ENCODE peak calls at places on chromosome 1, in five cellular contexts. X is C1 segment of cervical spinal cord, I is pons, P is T1000, B is EL. J is an unnamed sample.

GRCh38 chr1:71093938-71094337 is 13.1 kb upstream of the ZRANB2 start:
- DNase-seq in X (no peak), I (peak), P (no peak), B (peak), J (peak)

GRCh38 chr1:41637367-41637766 is 152.9 kb upstream of the EDN2 start:
- DNase-seq in X (no peak), P (no peak), B (no peak), I (no peak), J (no peak)

GRCh38 chr1:110237406-110238152 is 27.5 kb downstream of the KCNC4 start:
- DNase-seq in X (no peak), B (no peak), P (no peak), I (no peak), J (no peak)

GRCh38 chr1:208929575-208929974 is 653.9 kb upstream of the CAMK1G start:
- DNase-seq in P (no peak), B (peak), X (no peak), I (no peak), J (peak)

GRCh38 chr1:229664133-229664689 is 38.2 kb downstream of the URB2 start:
- DNase-seq in B (peak), P (peak), I (peak), X (no peak), J (peak)

GRCh38 chr1:175881571-175881970 is 138.2 kb upstream of the TNR start:
- DNase-seq in B (no peak), P (no peak), I (no peak), X (no peak), J (no peak)

GRCh38 chr1:115189814-115190541 is 100.7 kb upstream of the TSPAN2 start:
- DNase-seq in B (peak), I (no peak), P (peak), X (no peak), J (peak)

GRCh38 chr1:17790383-17791054 is 35.4 kb downstream of the ACTL8 start:
- DNase-seq in B (no peak), P (no peak), X (no peak), I (no peak), J (no peak)

GRCh38 chr1:96983866-96984265 is 262.3 kb downstream of the PTBP2 start:
- DNase-seq in I (no peak), X (no peak), P (no peak), B (no peak), J (no peak)

GRCh38 chr1:8182034-8182761 is 135.7 kb upstream of the SLC45A1 start:
- DNase-seq in P (peak), I (no peak), X (no peak), B (peak), J (peak)

GRCh38 chr1:198246331-198246730 is 89.5 kb downstream of the NEK7 start:
- DNase-seq in B (no peak), X (no peak), P (no peak), I (no peak), J (no peak)

GRCh38 chr1:199273837-199274379 is 635.1 kb downstream of the PTPRC start:
- DNase-seq in B (peak), X (no peak), P (no peak), I (no peak), J (peak)

GRCh38 chr1:166032901-166033371 is 133.9 kb downstream of the FAM78B start:
- DNase-seq in X (no peak), P (no peak), B (no peak), I (peak), J (no peak)